ENCODE peak calls at places on chromosomes 7 and 10, in six cellular contexts. J, S, B, H, L and M are unnamed samples.

GRCh38 chr7:33093266-33093665 is 15.9 kb downstream of the RP9 start:
- DNase-seq in J (no peak), S (no peak), B (no peak), H (no peak), L (no peak), M (peak)

GRCh38 chr7:64099656-64100531 is 54.7 kb downstream of the ZNF727 start:
- DNase-seq in J (no peak), S (no peak), B (no peak), H (no peak), L (no peak), M (no peak)

GRCh38 chr7:28013019-28013418 is 167.6 kb downstream of the JAZF1 start:
- DNase-seq in J (no peak), S (no peak), B (no peak), H (no peak), L (no peak), M (no peak)

GRCh38 chr10:22672594-22673392 is 41.6 kb downstream of the PIP4K2A start:
- DNase-seq in J (no peak), S (no peak), B (no peak), H (no peak), L (no peak), M (no peak)

GRCh38 chr10:130421909-130422308 is 285.7 kb downstream of the GLRX3 start:
- DNase-seq in J (no peak), S (no peak), B (no peak), H (no peak), L (no peak), M (no peak)

GRCh38 chr7:43869898-43870240 is 552 bp upstream of the MRPS24 start:
- DNase-seq in J (peak), S (no peak), B (no peak), H (peak), L (no peak), M (no peak)

GRCh38 chr7:12210179-12211053 is 678 bp upstream of the TMEM106B start:
- DNase-seq in J (no peak), S (peak), B (peak), H (peak), L (no peak), M (no peak)

GRCh38 chr10:96618648-96619047 is 31.8 kb upstream of the TM9SF3 start:
- DNase-seq in J (no peak), S (no peak), B (no peak), H (peak), L (no peak), M (no peak)

GRCh38 chr7:44267719-44268413 is 57.5 kb downstream of the CAMK2B start:
- DNase-seq in J (no peak), S (no peak), B (peak), H (no peak), L (no peak), M (no peak)

GRCh38 chr7:55308186-55308929 is 56.8 kb upstream of the LANCL2 start:
- DNase-seq in J (peak), S (no peak), B (no peak), H (peak), L (no peak), M (no peak)

GRCh38 chr7:136728945-136729344 is 139.5 kb upstream of the CHRM2 start:
- DNase-seq in J (peak), S (no peak), B (no peak), H (no peak), L (no peak), M (no peak)

GRCh38 chr7:116225860-116226259 is 15.5 kb downstream of the TES start:
- DNase-seq in J (no peak), S (no peak), B (no peak), H (no peak), L (no peak), M (no peak)

GRCh38 chr7:106392565-106392964 is 107.8 kb upstream of the NAMPT start:
- DNase-seq in J (peak), S (no peak), B (no peak), H (no peak), L (no peak), M (no peak)

GRCh38 chr10:122381680-122382079 is 7.2 kb downstream of the PLEKHA1 start:
- DNase-seq in J (no peak), S (no peak), B (no peak), H (no peak), L (no peak), M (no peak)

GRCh38 chr10:62037890-62038608 is 136.6 kb downstream of the ARID5B start:
- DNase-seq in J (no peak), S (no peak), B (no peak), H (no peak), L (no peak), M (no peak)

GRCh38 chr10:124741922-124742417 is 2.2 kb downstream of the FAM53B start:
- DNase-seq in J (no peak), S (no peak), B (no peak), H (no peak), L (peak), M (no peak)

GRCh38 chr10:3990307-3990706 is 205.3 kb upstream of the KLF6 start:
- DNase-seq in J (no peak), S (no peak), B (no peak), H (no peak), L (no peak), M (no peak)

GRCh38 chr7:18119985-18120384 is 92.3 kb upstream of the PRPS1L1 start:
- DNase-seq in J (peak), S (peak), B (no peak), H (no peak), L (no peak), M (no peak)

GRCh38 chr10:102869290-102870198 is at the start of gene AS3MT:
- DNase-seq in J (no peak), S (peak), B (peak), H (peak), L (no peak), M (no peak)

GRCh38 chr7:94394058-94394398 is 667 bp upstream of the COL1A2 start:
- DNase-seq in J (no peak), S (no peak), B (no peak), H (no peak), L (no peak), M (no peak)

GRCh38 chr7:86914468-86915054 is 144.9 kb downstream of the ELAPOR2 start:
- DNase-seq in J (peak), S (peak), B (no peak), H (no peak), L (peak), M (no peak)

GRCh38 chr10:111076191-111076681 is 593 bp upstream of the ADRA2A start:
- DNase-seq in J (peak), S (peak), B (peak), H (peak), L (peak), M (no peak)

GRCh38 chr7:55250313-55250712 is 114.8 kb upstream of the LANCL2 start:
- DNase-seq in J (peak), S (peak), B (no peak), H (peak), L (no peak), M (no peak)

GRCh38 chr7:140533394-140533872 is 54.1 kb upstream of the MKRN1 start:
- DNase-seq in J (no peak), S (no peak), B (no peak), H (no peak), L (no peak), M (no peak)

GRCh38 chr10:88091490-88092061 is 228.2 kb downstream of the PTEN start:
- DNase-seq in J (no peak), S (no peak), B (no peak), H (no peak), L (peak), M (no peak)

GRCh38 chr7:44111759-44112158 is 7.6 kb downstream of the AEBP1 start:
- DNase-seq in J (no peak), S (no peak), B (no peak), H (no peak), L (no peak), M (no peak)

GRCh38 chr7:31043035-31043434 is 9.1 kb upstream of the ADCYAP1R1 start:
- DNase-seq in J (no peak), S (no peak), B (no peak), H (no peak), L (no peak), M (no peak)